ENCODE peak calls at places on chromosomes 3 and 15, in four cellular contexts. One of them, this sample, is unnamed. For H3K9me3, the result is how much of the 10 kb centered on the place peaks cover.

GRCh38 chr3:17491601-17492000 is 250.8 kb downstream of the TBC1D5 start:
- DNase-seq in neural progenitor cell: no peak
- DNase-seq in thoracic aorta: no peak
- DNase-seq in tibial artery: no peak
- DNase-seq in this sample: no peak

GRCh38 chr15:43153269-43153668 is 19.9 kb downstream of the TMEM62 start:
- DNase-seq in tibial artery: no peak
- DNase-seq in thoracic aorta: no peak
- DNase-seq in neural progenitor cell: no peak
- DNase-seq in this sample: no peak

GRCh38 chr3:11718582-11719405 is 75.1 kb upstream of the VGLL4 start:
- DNase-seq in thoracic aorta: peak
- DNase-seq in neural progenitor cell: peak
- DNase-seq in tibial artery: peak
- DNase-seq in this sample: peak

GRCh38 chr3:33437556-33438283 is 2.5 kb downstream of the UBP1 start:
- DNase-seq in neural progenitor cell: peak
- DNase-seq in thoracic aorta: no peak
- DNase-seq in tibial artery: no peak
- DNase-seq in this sample: no peak

GRCh38 chr3:107704477-107704876 is 181.7 kb downstream of the BBX start:
- DNase-seq in neural progenitor cell: no peak
- DNase-seq in thoracic aorta: no peak
- DNase-seq in tibial artery: no peak
- DNase-seq in this sample: no peak

GRCh38 chr3:117562000-117562399 is 852.4 kb downstream of the TUSC7 start:
- DNase-seq in neural progenitor cell: no peak
- DNase-seq in thoracic aorta: no peak
- DNase-seq in tibial artery: no peak
- DNase-seq in this sample: no peak

GRCh38 chr15:70091649-70092461 is 5.9 kb downstream of the TLE3 start:
- DNase-seq in thoracic aorta: no peak
- DNase-seq in tibial artery: no peak
- DNase-seq in neural progenitor cell: no peak
- DNase-seq in this sample: no peak

GRCh38 chr3:53075743-53076140 is 29.9 kb upstream of the SFMBT1 start:
- DNase-seq in tibial artery: no peak
- DNase-seq in thoracic aorta: no peak
- DNase-seq in neural progenitor cell: no peak
- DNase-seq in this sample: no peak

GRCh38 chr3:193869221-193870201 is 266.4 kb upstream of the HES1 start:
- DNase-seq in thoracic aorta: no peak
- DNase-seq in tibial artery: no peak
- DNase-seq in neural progenitor cell: peak
- DNase-seq in this sample: peak

GRCh38 chr3:161371441-161372320 is at the start of gene SPTSSB:
- DNase-seq in thoracic aorta: no peak
- DNase-seq in tibial artery: no peak
- DNase-seq in neural progenitor cell: peak
- DNase-seq in this sample: peak

GRCh38 chr3:129025108-129025507 is 24.0 kb downstream of the EFCC1 start:
- DNase-seq in neural progenitor cell: no peak
- DNase-seq in thoracic aorta: no peak
- DNase-seq in tibial artery: no peak
- DNase-seq in this sample: no peak

GRCh38 chr3:194312743-194313281 is 38.3 kb downstream of the CPN2 start:
- DNase-seq in tibial artery: peak
- DNase-seq in neural progenitor cell: peak
- DNase-seq in thoracic aorta: no peak
- DNase-seq in this sample: peak

GRCh38 chr3:140466535-140466934 is 211.3 kb upstream of the TRIM42 start:
- DNase-seq in neural progenitor cell: no peak
- DNase-seq in thoracic aorta: no peak
- DNase-seq in tibial artery: no peak
- DNase-seq in this sample: no peak

GRCh38 chr3:101945980-101946379 is 96.7 kb downstream of the NFKBIZ start:
- DNase-seq in neural progenitor cell: no peak
- DNase-seq in thoracic aorta: no peak
- DNase-seq in tibial artery: no peak
- DNase-seq in this sample: no peak

GRCh38 chr15:101559938-101560337 is 70.4 kb upstream of the PCSK6 start:
- DNase-seq in thoracic aorta: no peak
- DNase-seq in neural progenitor cell: no peak
- DNase-seq in tibial artery: no peak
- DNase-seq in this sample: no peak

GRCh38 chr3:156522673-156523072 is 32.2 kb downstream of the SSR3 start:
- DNase-seq in thoracic aorta: no peak
- DNase-seq in tibial artery: no peak
- DNase-seq in neural progenitor cell: no peak
- DNase-seq in this sample: no peak

GRCh38 chr15:59543721-59544547 is 67.6 kb upstream of the GCNT3 start:
- DNase-seq in tibial artery: no peak
- DNase-seq in thoracic aorta: no peak
- DNase-seq in neural progenitor cell: no peak
- DNase-seq in this sample: no peak

GRCh38 chr3:30708472-30708871 is 102.1 kb downstream of the TGFBR2 start:
- DNase-seq in neural progenitor cell: no peak
- DNase-seq in tibial artery: no peak
- DNase-seq in thoracic aorta: no peak
- DNase-seq in this sample: no peak

GRCh38 chr3:30597131-30597768 is 9.2 kb upstream of the TGFBR2 start:
- DNase-seq in thoracic aorta: no peak
- DNase-seq in neural progenitor cell: no peak
- DNase-seq in tibial artery: no peak
- DNase-seq in this sample: no peak

GRCh38 chr3:171804618-171805389 is 5.5 kb downstream of the PLD1 start:
- DNase-seq in neural progenitor cell: no peak
- DNase-seq in tibial artery: peak
- DNase-seq in thoracic aorta: no peak
- DNase-seq in this sample: no peak

GRCh38 chr3:113736548-113737089 is 9.4 kb downstream of the NAA50 start:
- DNase-seq in tibial artery: no peak
- DNase-seq in neural progenitor cell: peak
- DNase-seq in thoracic aorta: no peak
- DNase-seq in this sample: no peak

GRCh38 chr15:29612096-29612495 is 210.2 kb downstream of the TJP1 start:
- DNase-seq in neural progenitor cell: peak
- DNase-seq in thoracic aorta: no peak
- DNase-seq in tibial artery: no peak
- DNase-seq in this sample: no peak

GRCh38 chr15:33934396-33934795 is 33.9 kb upstream of the CHRM5 start:
- DNase-seq in neural progenitor cell: no peak
- DNase-seq in thoracic aorta: no peak
- DNase-seq in tibial artery: no peak
- DNase-seq in this sample: no peak

GRCh38 chr3:53970656-53971055 is 79.0 kb upstream of the SELENOK start:
- DNase-seq in thoracic aorta: no peak
- DNase-seq in tibial artery: no peak
- DNase-seq in neural progenitor cell: peak
- DNase-seq in this sample: no peak

GRCh38 chr3:170529912-170530311 is 56.0 kb downstream of the SLC7A14 start:
- DNase-seq in tibial artery: no peak
- DNase-seq in neural progenitor cell: no peak
- DNase-seq in thoracic aorta: no peak
- DNase-seq in this sample: no peak

GRCh38 chr3:31829826-31830426 is 151.1 kb downstream of the OSBPL10 start:
- DNase-seq in tibial artery: no peak
- DNase-seq in neural progenitor cell: no peak
- DNase-seq in thoracic aorta: no peak
- DNase-seq in this sample: no peak

GRCh38 chr3:132253262-132253878 is 63.8 kb upstream of the ACP3 start:
- DNase-seq in tibial artery: no peak
- DNase-seq in neural progenitor cell: peak
- DNase-seq in thoracic aorta: no peak
- DNase-seq in this sample: no peak

GRCh38 chr3:59566481-59566975 is 516.7 kb upstream of the CFAP20DC start:
- DNase-seq in tibial artery: no peak
- DNase-seq in neural progenitor cell: no peak
- DNase-seq in thoracic aorta: no peak
- DNase-seq in this sample: no peak

GRCh38 chr3:138497851-138498250 is 63.4 kb downstream of the ESYT3 start:
- DNase-seq in tibial artery: no peak
- DNase-seq in neural progenitor cell: no peak
- DNase-seq in thoracic aorta: no peak
- DNase-seq in this sample: no peak

GRCh38 chr15:45499426-45499825 is 23.1 kb downstream of the SLC30A4 start:
- DNase-seq in thoracic aorta: no peak
- DNase-seq in tibial artery: no peak
- DNase-seq in neural progenitor cell: no peak
- DNase-seq in this sample: no peak

GRCh38 chr3:73600293-73600938 is 24.3 kb downstream of the PDZRN3 start:
- DNase-seq in thoracic aorta: no peak
- DNase-seq in tibial artery: no peak
- DNase-seq in neural progenitor cell: peak
- DNase-seq in this sample: no peak

GRCh38 chr3:41198526-41198925 is 779 bp upstream of the CTNNB1 start:
- DNase-seq in neural progenitor cell: peak
- DNase-seq in thoracic aorta: no peak
- DNase-seq in tibial artery: peak
- DNase-seq in this sample: no peak

GRCh38 chr3:58116985-58117384 is 93.8 kb downstream of the DNASE1L3 start:
- DNase-seq in tibial artery: no peak
- DNase-seq in neural progenitor cell: no peak
- DNase-seq in thoracic aorta: no peak
- DNase-seq in this sample: no peak

GRCh38 chr15:97998307-97999071 is 38.0 kb downstream of the ARRDC4 start:
- DNase-seq in neural progenitor cell: no peak
- DNase-seq in tibial artery: no peak
- DNase-seq in thoracic aorta: no peak
- DNase-seq in this sample: no peak

GRCh38 chr3:124881976-124882697 is 5.0 kb downstream of the ITGB5 start:
- DNase-seq in thoracic aorta: no peak
- DNase-seq in neural progenitor cell: no peak
- DNase-seq in tibial artery: no peak
- DNase-seq in this sample: no peak

GRCh38 chr3:124883191-124883747 is 3.9 kb downstream of the ITGB5 start:
- DNase-seq in neural progenitor cell: peak
- DNase-seq in thoracic aorta: no peak
- DNase-seq in tibial artery: no peak
- DNase-seq in this sample: no peak

GRCh38 chr3:124882749-124883148 is 4.4 kb downstream of the ITGB5 start:
- DNase-seq in tibial artery: no peak
- DNase-seq in thoracic aorta: no peak
- DNase-seq in neural progenitor cell: peak
- DNase-seq in this sample: no peak

GRCh38 chr3:124885466-124886167 is 1.5 kb downstream of the ITGB5 start:
- DNase-seq in neural progenitor cell: peak
- DNase-seq in tibial artery: no peak
- DNase-seq in thoracic aorta: no peak
- DNase-seq in this sample: no peak

DNA sequence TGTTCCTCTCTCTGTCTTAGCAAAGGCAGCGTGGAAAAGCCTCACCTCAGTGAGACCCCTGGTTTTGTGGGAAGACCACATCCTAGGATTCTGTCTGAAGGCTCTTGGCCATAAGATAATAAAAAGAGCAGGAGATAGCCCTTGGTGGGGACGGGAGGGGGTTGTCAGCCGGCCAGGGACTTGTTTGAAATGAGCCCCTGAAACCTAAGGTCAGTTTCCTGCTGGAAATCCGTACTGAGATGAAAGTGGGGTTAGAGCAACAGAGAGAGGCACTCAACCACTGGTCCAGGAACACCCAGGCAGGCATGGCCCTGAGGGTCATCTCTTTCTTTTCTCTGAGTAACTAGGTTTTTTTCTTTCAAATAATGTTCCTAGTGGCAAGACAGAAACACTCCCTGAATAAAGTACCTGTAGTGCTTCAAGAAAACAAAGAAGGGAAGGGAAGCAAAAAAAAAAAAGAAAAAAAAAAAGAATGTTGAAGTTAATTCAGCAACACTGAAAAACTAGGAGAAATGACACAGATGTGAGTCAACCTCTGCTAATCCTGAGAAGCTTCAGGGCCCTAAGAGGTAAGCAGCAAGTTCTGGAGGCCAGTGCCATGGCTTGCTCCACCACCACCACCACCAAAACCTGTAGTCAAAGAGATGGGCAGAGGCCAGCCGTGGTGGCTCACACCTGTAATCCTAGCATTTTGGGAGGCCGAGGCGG is 3.2 kb downstream of the ITGB5 start:
- DNase-seq in tibial artery: no peak
- DNase-seq in neural progenitor cell: peak
- DNase-seq in thoracic aorta: no peak
- DNase-seq in this sample: no peak
- H3K27ac ChIP-seq in tibial artery: peak
- H3K27ac ChIP-seq in neural progenitor cell: peak
- H3K27ac ChIP-seq in thoracic aorta: peak
- H3K27ac ChIP-seq in this sample: peak

GRCh38 chr3:183253961-183254815 is 1.1 kb downstream of the B3GNT5 start:
- DNase-seq in thoracic aorta: no peak
- DNase-seq in neural progenitor cell: peak
- DNase-seq in tibial artery: no peak
- DNase-seq in this sample: no peak
- H3K4me3 ChIP-seq in thoracic aorta: peak
- H3K4me3 ChIP-seq in neural progenitor cell: peak
- H3K4me3 ChIP-seq in tibial artery: peak
- H3K4me3 ChIP-seq in this sample: peak

GRCh38 chr3:8485943-8486342 is 15.7 kb upstream of the LMCD1 start:
- DNase-seq in tibial artery: no peak
- DNase-seq in thoracic aorta: no peak
- DNase-seq in neural progenitor cell: no peak
- DNase-seq in this sample: no peak
- H3K9me3 ChIP-seq in tibial artery: under half
- H3K9me3 ChIP-seq in thoracic aorta: under half
- H3K9me3 ChIP-seq in neural progenitor cell: under half
- H3K9me3 ChIP-seq in this sample: under half

GRCh38 chr15:78207641-78208340 is 26.6 kb downstream of the ACSBG1 start:
- DNase-seq in thoracic aorta: no peak
- DNase-seq in tibial artery: no peak
- DNase-seq in neural progenitor cell: no peak
- DNase-seq in this sample: peak

GRCh38 chr15:78208341-78208844 is 26.0 kb downstream of the ACSBG1 start:
- DNase-seq in neural progenitor cell: no peak
- DNase-seq in thoracic aorta: no peak
- DNase-seq in tibial artery: no peak
- DNase-seq in this sample: peak

GRCh38 chr15:78206326-78207109 is 27.8 kb downstream of the ACSBG1 start:
- DNase-seq in thoracic aorta: no peak
- DNase-seq in tibial artery: no peak
- DNase-seq in neural progenitor cell: no peak
- DNase-seq in this sample: peak

GRCh38 chr15:78205856-78206255 is 28.5 kb downstream of the ACSBG1 start:
- DNase-seq in thoracic aorta: no peak
- DNase-seq in tibial artery: no peak
- DNase-seq in neural progenitor cell: no peak
- DNase-seq in this sample: peak

DNA sequence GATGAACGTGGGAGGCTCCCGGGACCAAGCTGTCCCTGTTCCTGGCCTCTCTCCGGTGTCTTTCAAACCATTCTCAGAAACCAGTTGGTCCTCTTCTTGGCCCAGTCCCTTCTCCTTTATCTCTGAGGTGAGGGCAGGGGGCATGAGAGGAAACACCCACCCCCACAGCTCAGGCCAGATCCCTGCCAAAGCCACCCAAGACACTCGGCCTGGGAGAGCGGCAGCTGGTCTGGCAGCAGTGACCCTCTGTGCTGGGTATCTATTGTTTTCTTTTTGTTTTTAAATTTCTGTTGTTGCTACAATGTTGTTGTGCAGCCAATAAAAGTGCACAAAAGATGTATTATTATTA is 27.3 kb downstream of the ACSBG1 start:
- DNase-seq in neural progenitor cell: no peak
- DNase-seq in thoracic aorta: no peak
- DNase-seq in tibial artery: no peak
- DNase-seq in this sample: no peak
- H3K27ac ChIP-seq in neural progenitor cell: no peak
- H3K27ac ChIP-seq in thoracic aorta: no peak
- H3K27ac ChIP-seq in tibial artery: no peak
- H3K27ac ChIP-seq in this sample: no peak

This sample was measured in RWPE2.